ENCODE peak calls at places on chromosomes 13 and 19, in seven cellular contexts. One of them, this sample, is unnamed. For H3K36me3, the result is how much of the 10 kb centered on the place peaks cover.

GRCh38 chr13:108226184-108226583 is 8.0 kb downstream of the ABHD13 start:
- DNase-seq in hepatocyte: peak
- DNase-seq in PC-3: no peak
- DNase-seq in OCI-LY7: no peak
- DNase-seq in GM23338: no peak
- DNase-seq in GM23248: no peak
- DNase-seq in SK-N-SH: peak
- DNase-seq in this sample: no peak

GRCh38 chr19:6393074-6393981 is at the start of gene GTF2F1:
- DNase-seq in hepatocyte: peak
- DNase-seq in PC-3: peak
- DNase-seq in OCI-LY7: peak
- DNase-seq in GM23338: peak
- DNase-seq in GM23248: peak
- DNase-seq in SK-N-SH: peak
- DNase-seq in this sample: peak

GRCh38 chr19:55173717-55174409 is 6.2 kb downstream of the SYT5 start:
- DNase-seq in hepatocyte: peak
- DNase-seq in PC-3: peak
- DNase-seq in OCI-LY7: peak
- DNase-seq in GM23338: peak
- DNase-seq in GM23248: peak
- DNase-seq in SK-N-SH: peak
- DNase-seq in this sample: peak

GRCh38 chr19:29385191-29385795 is 140.5 kb upstream of the VSTM2B start:
- DNase-seq in hepatocyte: no peak
- DNase-seq in PC-3: no peak
- DNase-seq in OCI-LY7: no peak
- DNase-seq in GM23338: no peak
- DNase-seq in GM23248: no peak
- DNase-seq in SK-N-SH: no peak
- DNase-seq in this sample: no peak

GRCh38 chr19:30722801-30723200 is 350.6 kb downstream of the ZNF536 start:
- DNase-seq in hepatocyte: no peak
- DNase-seq in PC-3: no peak
- DNase-seq in OCI-LY7: no peak
- DNase-seq in GM23338: no peak
- DNase-seq in GM23248: no peak
- DNase-seq in SK-N-SH: no peak
- DNase-seq in this sample: no peak

GRCh38 chr19:1864480-1865171 is 1.2 kb upstream of the KLF16 start:
- DNase-seq in hepatocyte: peak
- DNase-seq in PC-3: peak
- DNase-seq in OCI-LY7: peak
- DNase-seq in GM23338: peak
- DNase-seq in GM23248: peak
- DNase-seq in SK-N-SH: peak
- DNase-seq in this sample: peak

GRCh38 chr13:75715598-75716523 is 79.7 kb downstream of the LMO7 start:
- DNase-seq in hepatocyte: no peak
- DNase-seq in PC-3: peak
- DNase-seq in OCI-LY7: no peak
- DNase-seq in GM23338: no peak
- DNase-seq in GM23248: no peak
- DNase-seq in SK-N-SH: no peak
- DNase-seq in this sample: no peak

GRCh38 chr19:33876619-33877018 is 79.9 kb downstream of the KCTD15 start:
- DNase-seq in hepatocyte: no peak
- DNase-seq in PC-3: no peak
- DNase-seq in OCI-LY7: no peak
- DNase-seq in GM23338: no peak
- DNase-seq in GM23248: no peak
- DNase-seq in SK-N-SH: no peak
- DNase-seq in this sample: no peak

GRCh38 chr13:87131611-87132010 is 539.6 kb upstream of the SLITRK5 start:
- DNase-seq in hepatocyte: no peak
- DNase-seq in PC-3: no peak
- DNase-seq in OCI-LY7: no peak
- DNase-seq in GM23338: peak
- DNase-seq in GM23248: no peak
- DNase-seq in SK-N-SH: no peak
- DNase-seq in this sample: no peak

DNA sequence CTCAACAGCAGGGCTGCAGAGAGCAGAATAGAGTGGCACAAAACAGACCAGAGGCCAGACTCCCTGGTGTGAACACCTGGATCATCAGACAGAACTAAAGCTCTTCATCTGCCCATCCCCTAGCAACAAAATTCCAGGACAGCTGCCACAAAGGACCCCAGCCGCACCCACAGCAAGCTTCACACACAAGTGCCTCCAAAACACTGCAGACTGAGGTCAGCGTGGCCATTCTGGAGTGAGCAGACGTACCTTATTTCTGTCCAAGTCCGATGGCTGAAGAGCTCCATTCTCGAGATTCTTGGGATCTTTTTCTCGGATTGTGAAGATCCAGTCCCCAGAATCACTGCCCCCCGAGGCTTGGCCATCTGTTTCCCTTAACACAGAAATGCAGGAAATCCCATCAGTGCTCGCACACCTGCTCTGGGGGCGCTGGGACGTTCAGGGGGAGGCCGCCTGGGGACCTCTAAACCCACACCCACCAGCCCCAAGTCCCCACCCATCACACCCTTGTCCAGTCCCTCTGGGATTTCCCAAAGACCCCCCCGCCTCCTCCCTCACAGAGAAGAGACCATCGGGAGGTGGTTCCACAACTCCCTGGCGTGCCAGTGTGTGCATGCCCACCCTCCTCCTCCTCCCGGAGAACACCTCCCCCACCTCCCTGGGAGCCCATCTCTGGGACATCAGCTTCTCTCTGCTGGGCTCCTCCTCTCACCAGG is 115.2 kb downstream of the STK24 start:
- DNase-seq in hepatocyte: no peak
- DNase-seq in PC-3: no peak
- DNase-seq in OCI-LY7: no peak
- DNase-seq in GM23338: no peak
- DNase-seq in GM23248: no peak
- DNase-seq in SK-N-SH: no peak
- DNase-seq in this sample: peak
- TF ChIP-seq EZH2phosphoT487 in hepatocyte: no peak
- TF ChIP-seq EZH2phosphoT487 in PC-3: no peak
- TF ChIP-seq EZH2phosphoT487 in OCI-LY7: no peak
- TF ChIP-seq EZH2phosphoT487 in GM23338: no peak
- TF ChIP-seq EZH2phosphoT487 in GM23248: no peak
- TF ChIP-seq EZH2phosphoT487 in SK-N-SH: no peak
- TF ChIP-seq EZH2phosphoT487 in this sample: no peak

GRCh38 chr13:33235564-33235963 is 50.0 kb downstream of the STARD13 start:
- DNase-seq in hepatocyte: no peak
- DNase-seq in PC-3: peak
- DNase-seq in OCI-LY7: no peak
- DNase-seq in GM23338: no peak
- DNase-seq in GM23248: peak
- DNase-seq in SK-N-SH: no peak
- DNase-seq in this sample: no peak
- H3K27ac ChIP-seq in hepatocyte: no peak
- H3K27ac ChIP-seq in PC-3: peak
- H3K27ac ChIP-seq in OCI-LY7: no peak
- H3K27ac ChIP-seq in GM23338: no peak
- H3K27ac ChIP-seq in GM23248: peak
- H3K27ac ChIP-seq in SK-N-SH: peak
- H3K27ac ChIP-seq in this sample: no peak

GRCh38 chr19:13825489-13826475 is 30.5 kb downstream of the ZSWIM4 start:
- DNase-seq in hepatocyte: peak
- DNase-seq in PC-3: peak
- DNase-seq in OCI-LY7: peak
- DNase-seq in GM23338: peak
- DNase-seq in GM23248: peak
- DNase-seq in SK-N-SH: peak
- DNase-seq in this sample: peak
- H3K36me3 ChIP-seq in hepatocyte: under half
- H3K36me3 ChIP-seq in PC-3: under half
- H3K36me3 ChIP-seq in OCI-LY7: under half
- H3K36me3 ChIP-seq in GM23338: under half
- H3K36me3 ChIP-seq in GM23248: under half
- H3K36me3 ChIP-seq in SK-N-SH: under half
- H3K36me3 ChIP-seq in this sample: under half

GRCh38 chr19:35851213-35852028 is 883 bp downstream of the NPHS1 start:
- DNase-seq in hepatocyte: peak
- DNase-seq in PC-3: no peak
- DNase-seq in OCI-LY7: no peak
- DNase-seq in GM23338: peak
- DNase-seq in GM23248: no peak
- DNase-seq in SK-N-SH: peak
- DNase-seq in this sample: peak

GRCh38 chr19:35847911-35848310 is 4.4 kb downstream of the NPHS1 start:
- DNase-seq in hepatocyte: no peak
- DNase-seq in PC-3: no peak
- DNase-seq in OCI-LY7: no peak
- DNase-seq in GM23338: no peak
- DNase-seq in GM23248: no peak
- DNase-seq in SK-N-SH: no peak
- DNase-seq in this sample: no peak

GRCh38 chr19:35846038-35846668 is 6.2 kb downstream of the NPHS1 start:
- DNase-seq in hepatocyte: peak
- DNase-seq in PC-3: peak
- DNase-seq in OCI-LY7: no peak
- DNase-seq in GM23338: peak
- DNase-seq in GM23248: peak
- DNase-seq in SK-N-SH: no peak
- DNase-seq in this sample: peak

GRCh38 chr19:35848486-35848885 is 3.8 kb downstream of the NPHS1 start:
- DNase-seq in hepatocyte: no peak
- DNase-seq in PC-3: no peak
- DNase-seq in OCI-LY7: no peak
- DNase-seq in GM23338: no peak
- DNase-seq in GM23248: no peak
- DNase-seq in SK-N-SH: no peak
- DNase-seq in this sample: no peak

GRCh38 chr19:35848919-35849505 is 3.3 kb downstream of the NPHS1 start:
- DNase-seq in hepatocyte: peak
- DNase-seq in PC-3: no peak
- DNase-seq in OCI-LY7: no peak
- DNase-seq in GM23338: no peak
- DNase-seq in GM23248: no peak
- DNase-seq in SK-N-SH: no peak
- DNase-seq in this sample: no peak
- TF ChIP-seq EZH2phosphoT487 in hepatocyte: no peak
- TF ChIP-seq EZH2phosphoT487 in PC-3: no peak
- TF ChIP-seq EZH2phosphoT487 in OCI-LY7: no peak
- TF ChIP-seq EZH2phosphoT487 in GM23338: no peak
- TF ChIP-seq EZH2phosphoT487 in GM23248: no peak
- TF ChIP-seq EZH2phosphoT487 in SK-N-SH: no peak
- TF ChIP-seq EZH2phosphoT487 in this sample: no peak

DNA sequence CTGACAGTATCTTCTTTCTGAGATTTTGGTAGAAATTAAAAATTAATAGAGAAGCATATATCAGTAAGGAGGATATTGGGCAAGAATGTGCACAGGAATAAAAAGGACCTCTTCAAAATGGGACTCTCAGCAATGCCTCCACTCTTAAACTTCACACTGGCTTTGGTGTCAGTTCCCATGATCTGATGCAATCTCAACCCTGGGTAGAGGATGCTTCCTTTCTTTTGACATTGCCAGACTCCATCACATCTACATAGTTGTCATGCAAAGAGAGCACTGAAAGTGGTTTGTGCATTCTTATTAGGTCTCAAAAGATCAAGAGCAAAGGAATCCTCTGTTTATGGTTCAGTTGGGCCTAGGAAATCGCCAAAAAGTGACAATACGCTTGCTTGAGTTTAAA is 26.3 kb downstream of the STARD13 start:
- DNase-seq in hepatocyte: no peak
- DNase-seq in PC-3: no peak
- DNase-seq in OCI-LY7: no peak
- DNase-seq in GM23338: peak
- DNase-seq in GM23248: no peak
- DNase-seq in SK-N-SH: no peak
- DNase-seq in this sample: no peak
- H3K27ac ChIP-seq in hepatocyte: peak
- H3K27ac ChIP-seq in PC-3: no peak
- H3K27ac ChIP-seq in OCI-LY7: no peak
- H3K27ac ChIP-seq in GM23338: peak
- H3K27ac ChIP-seq in GM23248: peak
- H3K27ac ChIP-seq in SK-N-SH: no peak
- H3K27ac ChIP-seq in this sample: no peak

GRCh38 chr19:39356647-39357046 is 14.4 kb downstream of the SAMD4B start:
- DNase-seq in hepatocyte: no peak
- DNase-seq in PC-3: no peak
- DNase-seq in OCI-LY7: no peak
- DNase-seq in GM23338: no peak
- DNase-seq in GM23248: no peak
- DNase-seq in SK-N-SH: no peak
- DNase-seq in this sample: no peak

GRCh38 chr19:39356073-39356472 is 13.9 kb downstream of the SAMD4B start:
- DNase-seq in hepatocyte: no peak
- DNase-seq in PC-3: no peak
- DNase-seq in OCI-LY7: no peak
- DNase-seq in GM23338: no peak
- DNase-seq in GM23248: no peak
- DNase-seq in SK-N-SH: no peak
- DNase-seq in this sample: no peak

GRCh38 chr19:39352549-39353285 is 10.5 kb downstream of the SAMD4B start:
- DNase-seq in hepatocyte: no peak
- DNase-seq in PC-3: no peak
- DNase-seq in OCI-LY7: no peak
- DNase-seq in GM23338: no peak
- DNase-seq in GM23248: peak
- DNase-seq in SK-N-SH: no peak
- DNase-seq in this sample: no peak

GRCh38 chr19:39351537-39352037 is 9.4 kb downstream of the SAMD4B start:
- DNase-seq in hepatocyte: no peak
- DNase-seq in PC-3: no peak
- DNase-seq in OCI-LY7: peak
- DNase-seq in GM23338: no peak
- DNase-seq in GM23248: peak
- DNase-seq in SK-N-SH: no peak
- DNase-seq in this sample: no peak

DNA sequence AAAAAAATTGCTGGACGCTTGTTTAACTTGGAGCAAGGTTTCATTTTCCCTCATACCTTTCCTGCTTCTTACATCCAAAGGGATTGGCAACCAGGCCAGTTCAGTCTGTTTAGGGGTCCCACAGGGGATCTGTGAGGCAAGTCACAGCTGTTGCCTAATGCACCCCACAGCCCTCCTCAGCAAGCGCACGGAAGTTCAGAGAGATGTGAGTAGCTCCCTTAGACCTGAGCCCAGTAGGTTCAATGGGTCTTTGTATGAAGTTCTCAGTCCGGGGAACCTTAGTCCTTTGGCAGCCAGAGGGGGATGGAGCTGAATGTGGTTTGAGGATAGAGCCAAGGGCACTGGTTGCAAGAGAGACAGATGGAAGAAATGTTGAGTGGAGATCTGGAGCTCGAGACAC is 13.0 kb downstream of the SAMD4B start:
- DNase-seq in hepatocyte: no peak
- DNase-seq in PC-3: no peak
- DNase-seq in OCI-LY7: no peak
- DNase-seq in GM23338: no peak
- DNase-seq in GM23248: no peak
- DNase-seq in SK-N-SH: no peak
- DNase-seq in this sample: no peak
- H3K36me3 ChIP-seq in hepatocyte: under half
- H3K36me3 ChIP-seq in PC-3: under half
- H3K36me3 ChIP-seq in OCI-LY7: half or more
- H3K36me3 ChIP-seq in GM23338: under half
- H3K36me3 ChIP-seq in GM23248: half or more
- H3K36me3 ChIP-seq in SK-N-SH: half or more
- H3K36me3 ChIP-seq in this sample: under half

GRCh38 chr19:35107541-35107939 is 8.1 kb upstream of the FXYD3 start:
- DNase-seq in hepatocyte: no peak
- DNase-seq in PC-3: peak
- DNase-seq in OCI-LY7: no peak
- DNase-seq in GM23338: no peak
- DNase-seq in GM23248: peak
- DNase-seq in SK-N-SH: no peak
- DNase-seq in this sample: no peak
- TF ChIP-seq EZH2phosphoT487 in hepatocyte: no peak
- TF ChIP-seq EZH2phosphoT487 in PC-3: no peak
- TF ChIP-seq EZH2phosphoT487 in OCI-LY7: no peak
- TF ChIP-seq EZH2phosphoT487 in GM23338: no peak
- TF ChIP-seq EZH2phosphoT487 in GM23248: no peak
- TF ChIP-seq EZH2phosphoT487 in SK-N-SH: no peak
- TF ChIP-seq EZH2phosphoT487 in this sample: no peak

This sample was measured in neural progenitor cell.